ENCODE peak calls at places on chromosomes 6 and 20, in five cellular contexts. One of them, this sample, is unnamed.

GRCh38 chr6:63307581-63308246 is 12.1 kb downstream of the LGSN start:
- DNase-seq in HepG2: peak; percentile 72
- DNase-seq in H1: no peak
- DNase-seq in NT2/D1: no peak
- DNase-seq in GM12878: peak; percentile 13
- DNase-seq in this sample: peak; percentile 27

GRCh38 chr6:4250645-4251044 is 115.3 kb upstream of the ECI2 start:
- DNase-seq in HepG2: no peak
- DNase-seq in H1: no peak
- DNase-seq in NT2/D1: no peak
- DNase-seq in GM12878: no peak
- DNase-seq in this sample: no peak

GRCh38 chr20:58447733-58448391 is 58.8 kb downstream of the VAPB start:
- DNase-seq in HepG2: peak; percentile 79
- DNase-seq in H1: no peak
- DNase-seq in NT2/D1: peak; percentile 49
- DNase-seq in GM12878: no peak
- DNase-seq in this sample: peak; percentile 64

GRCh38 chr20:50144362-50144761 is 9.2 kb downstream of the PEDS1 start:
- DNase-seq in HepG2: peak; percentile 81
- DNase-seq in H1: no peak
- DNase-seq in NT2/D1: no peak
- DNase-seq in GM12878: no peak
- DNase-seq in this sample: no peak

GRCh38 chr6:131923356-131923755 is 27.8 kb downstream of the CCN2 start:
- DNase-seq in HepG2: peak; percentile 80
- DNase-seq in H1: no peak
- DNase-seq in NT2/D1: peak; percentile 65
- DNase-seq in GM12878: no peak
- DNase-seq in this sample: peak; percentile 63

GRCh38 chr6:132714160-132714559 is 305 bp upstream of the VNN1 start:
- DNase-seq in HepG2: no peak
- DNase-seq in H1: no peak
- DNase-seq in NT2/D1: no peak
- DNase-seq in GM12878: no peak
- DNase-seq in this sample: no peak

GRCh38 chr6:112539355-112539754 is 192.2 kb downstream of the RFPL4B start:
- DNase-seq in HepG2: no peak
- DNase-seq in H1: no peak
- DNase-seq in NT2/D1: no peak
- DNase-seq in GM12878: no peak
- DNase-seq in this sample: no peak

GRCh38 chr20:48725589-48725991 is 102.2 kb downstream of the PREX1 start:
- DNase-seq in HepG2: no peak
- DNase-seq in H1: no peak
- DNase-seq in NT2/D1: no peak
- DNase-seq in GM12878: no peak
- DNase-seq in this sample: no peak

GRCh38 chr20:33790571-33790970 is 20.6 kb upstream of the CHMP4B start:
- DNase-seq in HepG2: no peak
- DNase-seq in H1: no peak
- DNase-seq in NT2/D1: no peak
- DNase-seq in GM12878: no peak
- DNase-seq in this sample: no peak

GRCh38 chr6:1560281-1561058 is 49.2 kb upstream of the FOXC1 start:
- DNase-seq in HepG2: no peak
- DNase-seq in H1: no peak
- DNase-seq in NT2/D1: no peak
- DNase-seq in GM12878: no peak
- DNase-seq in this sample: no peak

GRCh38 chr6:146258206-146258605 is 229.3 kb downstream of the GRM1 start:
- DNase-seq in HepG2: no peak
- DNase-seq in H1: no peak
- DNase-seq in NT2/D1: no peak
- DNase-seq in GM12878: no peak
- DNase-seq in this sample: no peak

GRCh38 chr6:49849121-49849907 is 17.0 kb downstream of the CRISP1 start:
- DNase-seq in HepG2: peak; percentile 64
- DNase-seq in H1: no peak
- DNase-seq in NT2/D1: peak; percentile 2
- DNase-seq in GM12878: no peak
- DNase-seq in this sample: peak; percentile 32

GRCh38 chr6:152461556-152461955 is 175.6 kb downstream of the SYNE1 start:
- DNase-seq in HepG2: no peak
- DNase-seq in H1: no peak
- DNase-seq in NT2/D1: no peak
- DNase-seq in GM12878: no peak
- DNase-seq in this sample: no peak

GRCh38 chr20:47810686-47811347 is 25.5 kb upstream of the SULF2 start:
- DNase-seq in HepG2: no peak
- DNase-seq in H1: no peak
- DNase-seq in NT2/D1: no peak
- DNase-seq in GM12878: no peak
- DNase-seq in this sample: no peak

GRCh38 chr6:116522896-116523295 is 11.5 kb downstream of the CALHM5 start:
- DNase-seq in HepG2: no peak
- DNase-seq in H1: no peak
- DNase-seq in NT2/D1: no peak
- DNase-seq in GM12878: no peak
- DNase-seq in this sample: no peak

GRCh38 chr6:43216200-43216599 is 13.1 kb downstream of the DNPH1 start:
- DNase-seq in HepG2: no peak
- DNase-seq in H1: no peak
- DNase-seq in NT2/D1: no peak
- DNase-seq in GM12878: no peak
- DNase-seq in this sample: no peak

GRCh38 chr6:56517155-56517745 is 125.4 kb downstream of the DST start:
- DNase-seq in HepG2: no peak
- DNase-seq in H1: no peak
- DNase-seq in NT2/D1: no peak
- DNase-seq in GM12878: no peak
- DNase-seq in this sample: no peak

GRCh38 chr6:53628354-53629119 is 37.0 kb downstream of the KLHL31 start:
- DNase-seq in HepG2: no peak
- DNase-seq in H1: no peak
- DNase-seq in NT2/D1: no peak
- DNase-seq in GM12878: no peak
- DNase-seq in this sample: no peak

GRCh38 chr20:16501236-16501635 is 72.0 kb downstream of the KIF16B start:
- DNase-seq in HepG2: no peak
- DNase-seq in H1: no peak
- DNase-seq in NT2/D1: no peak
- DNase-seq in GM12878: no peak
- DNase-seq in this sample: no peak

GRCh38 chr6:109514946-109515345 is 31.9 kb upstream of the ZBTB24 start:
- DNase-seq in HepG2: no peak
- DNase-seq in H1: no peak
- DNase-seq in NT2/D1: no peak
- DNase-seq in GM12878: no peak
- DNase-seq in this sample: no peak

GRCh38 chr6:85544776-85545175 is 48.9 kb downstream of the SNX14 start:
- DNase-seq in HepG2: no peak
- DNase-seq in H1: no peak
- DNase-seq in NT2/D1: no peak
- DNase-seq in GM12878: no peak
- DNase-seq in this sample: no peak

GRCh38 chr20:6533321-6533720 is 234.2 kb upstream of the BMP2 start:
- DNase-seq in HepG2: no peak
- DNase-seq in H1: no peak
- DNase-seq in NT2/D1: no peak
- DNase-seq in GM12878: no peak
- DNase-seq in this sample: no peak

GRCh38 chr20:57627972-57628650 is 7.9 kb upstream of the ZBP1 start:
- DNase-seq in HepG2: no peak
- DNase-seq in H1: no peak
- DNase-seq in NT2/D1: no peak
- DNase-seq in GM12878: no peak
- DNase-seq in this sample: no peak

GRCh38 chr6:38187688-38188590 is 368.4 kb downstream of the ZFAND3 start:
- DNase-seq in HepG2: no peak
- DNase-seq in H1: no peak
- DNase-seq in NT2/D1: no peak
- DNase-seq in GM12878: no peak
- DNase-seq in this sample: no peak

GRCh38 chr6:34138924-34139323 is 7.0 kb downstream of the GRM4 start:
- DNase-seq in HepG2: no peak
- DNase-seq in H1: no peak
- DNase-seq in NT2/D1: no peak
- DNase-seq in GM12878: no peak
- DNase-seq in this sample: no peak
- TF ChIP-seq SUZ12 in HepG2: no peak
- TF ChIP-seq SUZ12 in H1: no peak
- TF ChIP-seq SUZ12 in NT2/D1: no peak
- TF ChIP-seq SUZ12 in GM12878: no peak
- TF ChIP-seq SUZ12 in this sample: no peak

GRCh38 chr20:51457281-51457932 is 85.1 kb downstream of the NFATC2 start:
- DNase-seq in HepG2: no peak
- DNase-seq in H1: no peak
- DNase-seq in NT2/D1: no peak
- DNase-seq in GM12878: no peak
- DNase-seq in this sample: no peak
- TF ChIP-seq SUZ12 in HepG2: no peak
- TF ChIP-seq SUZ12 in H1: no peak
- TF ChIP-seq SUZ12 in NT2/D1: no peak
- TF ChIP-seq SUZ12 in GM12878: no peak
- TF ChIP-seq SUZ12 in this sample: no peak

GRCh38 chr6:137313928-137314855 is 95.0 kb upstream of the IFNGR1 start:
- DNase-seq in HepG2: peak; percentile 71
- DNase-seq in H1: no peak
- DNase-seq in NT2/D1: peak; percentile 55
- DNase-seq in GM12878: peak; percentile 43
- DNase-seq in this sample: peak; percentile 70

GRCh38 chr6:137313211-137313610 is 94.0 kb upstream of the IFNGR1 start:
- DNase-seq in HepG2: no peak
- DNase-seq in H1: no peak
- DNase-seq in NT2/D1: no peak
- DNase-seq in GM12878: no peak
- DNase-seq in this sample: no peak

GRCh38 chr6:137311940-137312339 is 92.8 kb upstream of the IFNGR1 start:
- DNase-seq in HepG2: no peak
- DNase-seq in H1: no peak
- DNase-seq in NT2/D1: no peak
- DNase-seq in GM12878: no peak
- DNase-seq in this sample: no peak

GRCh38 chr6:137315081-137315480 is 95.9 kb upstream of the IFNGR1 start:
- DNase-seq in HepG2: peak; percentile 94
- DNase-seq in H1: no peak
- DNase-seq in NT2/D1: no peak
- DNase-seq in GM12878: no peak
- DNase-seq in this sample: no peak

DNA sequence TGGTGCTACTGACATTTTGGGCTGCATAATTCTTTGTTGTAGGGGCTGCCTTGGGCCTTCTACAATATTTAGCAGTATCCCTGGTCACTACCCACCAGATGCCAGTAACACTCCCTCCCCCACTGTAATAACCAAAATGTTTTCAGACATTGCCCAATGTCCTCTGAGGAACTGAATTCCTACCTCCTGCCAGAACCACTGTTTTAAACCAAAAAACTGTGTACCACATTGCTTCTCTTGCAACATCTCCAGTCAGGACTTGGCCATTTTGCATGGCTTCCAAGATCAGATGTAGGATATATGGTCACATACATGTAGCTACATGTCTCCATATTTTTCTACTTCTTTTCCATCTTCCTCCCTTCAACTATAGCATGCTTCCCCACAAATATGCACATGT is 97.4 kb upstream of the IFNGR1 start:
- DNase-seq in HepG2: no peak
- DNase-seq in H1: no peak
- DNase-seq in NT2/D1: no peak
- DNase-seq in GM12878: no peak
- DNase-seq in this sample: no peak
- TF ChIP-seq SUZ12 in HepG2: no peak
- TF ChIP-seq SUZ12 in H1: no peak
- TF ChIP-seq SUZ12 in NT2/D1: no peak
- TF ChIP-seq SUZ12 in GM12878: no peak
- TF ChIP-seq SUZ12 in this sample: no peak

DNA sequence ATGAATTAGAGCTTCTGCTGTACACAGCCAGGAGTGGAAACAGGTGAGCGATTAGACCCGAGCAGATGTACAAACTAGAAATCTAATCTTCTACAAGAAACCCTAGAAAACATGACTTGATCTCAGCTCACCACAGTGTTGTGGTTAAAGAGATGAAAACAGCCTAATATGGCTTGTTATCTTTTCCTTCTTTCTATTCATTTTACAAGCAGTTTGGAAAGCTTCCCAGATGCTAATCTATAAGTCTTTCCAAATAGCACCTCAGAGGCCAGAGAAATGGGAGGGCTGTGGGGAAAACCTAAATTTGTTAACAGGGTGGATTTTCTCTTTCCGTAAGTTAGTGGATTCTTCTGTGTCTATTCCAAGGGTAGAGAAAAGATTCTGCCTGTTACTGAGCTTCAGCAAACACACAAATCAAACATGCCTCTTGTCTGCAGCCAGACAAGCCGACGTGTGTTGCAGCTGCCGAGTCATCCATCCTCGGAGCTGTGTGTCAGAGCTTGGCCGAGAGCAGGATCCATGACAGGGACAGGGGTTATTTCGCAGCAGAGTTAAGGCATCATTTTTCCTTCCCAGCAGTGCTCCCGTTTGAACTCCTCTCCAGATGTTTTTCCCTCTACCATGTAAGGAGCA is 560.2 kb downstream of the C6orf118 start:
- DNase-seq in HepG2: no peak
- DNase-seq in H1: no peak
- DNase-seq in NT2/D1: no peak
- DNase-seq in GM12878: no peak
- DNase-seq in this sample: no peak
- TF ChIP-seq SUZ12 in HepG2: no peak
- TF ChIP-seq SUZ12 in H1: no peak
- TF ChIP-seq SUZ12 in NT2/D1: no peak
- TF ChIP-seq SUZ12 in GM12878: no peak
- TF ChIP-seq SUZ12 in this sample: no peak

GRCh38 chr20:24497851-24498250 is 28.4 kb downstream of the SYNDIG1 start:
- DNase-seq in HepG2: peak; percentile 20
- DNase-seq in H1: no peak
- DNase-seq in NT2/D1: no peak
- DNase-seq in GM12878: no peak
- DNase-seq in this sample: no peak
- TF ChIP-seq SUZ12 in HepG2: no peak
- TF ChIP-seq SUZ12 in H1: no peak
- TF ChIP-seq SUZ12 in NT2/D1: no peak
- TF ChIP-seq SUZ12 in GM12878: no peak
- TF ChIP-seq SUZ12 in this sample: no peak

GRCh38 chr6:31158863-31159855 is 770 bp downstream of the TCF19 start:
- DNase-seq in HepG2: peak; percentile 31
- DNase-seq in H1: no peak
- DNase-seq in NT2/D1: no peak
- DNase-seq in GM12878: no peak
- DNase-seq in this sample: peak; percentile 41
- TF ChIP-seq SUZ12 in HepG2: no peak
- TF ChIP-seq SUZ12 in H1: no peak
- TF ChIP-seq SUZ12 in NT2/D1: no peak
- TF ChIP-seq SUZ12 in GM12878: no peak
- TF ChIP-seq SUZ12 in this sample: no peak

GRCh38 chr20:7859371-7859802 is 80.9 kb downstream of the HAO1 start:
- DNase-seq in HepG2: peak; percentile 47
- DNase-seq in H1: no peak
- DNase-seq in NT2/D1: peak; percentile 30
- DNase-seq in GM12878: peak; percentile 8
- DNase-seq in this sample: peak; percentile 21
- TF ChIP-seq SUZ12 in HepG2: no peak
- TF ChIP-seq SUZ12 in H1: no peak
- TF ChIP-seq SUZ12 in NT2/D1: no peak
- TF ChIP-seq SUZ12 in GM12878: no peak
- TF ChIP-seq SUZ12 in this sample: no peak